ENCODE peak calls at places on chromosomes 5 and 9, in nine cellular contexts. H, S, O, W, I, Y, N, A and M are unnamed samples.

GRCh38 chr5:38931731-38932130 is 85.9 kb downstream of the OSMR start:
- DNase-seq in S (no peak), H (no peak), O (no peak), N (no peak), Y (no peak), I (no peak), W (no peak), A (no peak), M (no peak)

GRCh38 chr9:117691367-117691766 is 12.8 kb upstream of the TLR4 start:
- DNase-seq in Y (no peak), W (no peak), O (peak), S (no peak), I (no peak), H (no peak), N (no peak), A (no peak), M (no peak)

GRCh38 chr9:128731093-128731492 is 7.2 kb upstream of the ZDHHC12 start:
- DNase-seq in Y (no peak), N (no peak), O (no peak), A (no peak), I (no peak), W (no peak), H (no peak), S (no peak), M (no peak)

GRCh38 chr5:14790220-14790619 is 81.4 kb downstream of the ANKH start:
- DNase-seq in Y (no peak), O (no peak), I (no peak), H (no peak), W (no peak), S (no peak), A (no peak), N (no peak), M (no peak)

GRCh38 chr5:18900644-18901043 is 1087.4 kb downstream of the CDH18 start:
- DNase-seq in H (no peak), Y (no peak), W (no peak), S (no peak), A (no peak), N (no peak), I (no peak), O (no peak), M (no peak)

GRCh38 chr5:172559004-172559932 is 81.8 kb upstream of the NEURL1B start:
- DNase-seq in I (no peak), N (no peak), A (no peak), Y (no peak), H (no peak), S (no peak), O (peak), W (peak), M (no peak)

GRCh38 chr5:126912607-126913006 is 117.8 kb downstream of the MARCHF3 start:
- DNase-seq in I (no peak), A (no peak), O (no peak), S (no peak), W (no peak), Y (no peak), H (no peak), N (no peak), M (no peak)

GRCh38 chr9:108316066-108316465 is 539.7 kb downstream of the ACTL7B start:
- DNase-seq in S (no peak), W (no peak), N (no peak), O (no peak), H (no peak), A (no peak), Y (no peak), I (no peak), M (no peak)

GRCh38 chr5:87243161-87243877 is 24.4 kb upstream of the RASA1 start:
- DNase-seq in O (peak), I (no peak), A (no peak), N (no peak), S (no peak), W (peak), H (no peak), Y (no peak), M (no peak)

GRCh38 chr5:10124287-10124686 is 125.4 kb downstream of the ATPSCKMT start:
- DNase-seq in S (no peak), W (no peak), I (no peak), Y (no peak), O (no peak), N (no peak), A (no peak), H (no peak), M (no peak)

GRCh38 chr9:88184986-88185385 is 46.7 kb upstream of the SPATA31C2 start:
- DNase-seq in S (no peak), A (no peak), W (no peak), N (no peak), Y (no peak), O (no peak), H (no peak), I (no peak), M (no peak)

GRCh38 chr5:179244051-179244450 is 101.2 kb downstream of the ADAMTS2 start:
- DNase-seq in S (no peak), N (no peak), O (no peak), A (no peak), H (no peak), I (no peak), W (no peak), Y (no peak), M (no peak)

GRCh38 chr9:6512085-6512657 is 99.2 kb downstream of the UHRF2 start:
- DNase-seq in N (no peak), O (no peak), Y (no peak), H (no peak), A (no peak), I (no peak), W (no peak), S (no peak), M (no peak)

GRCh38 chr5:38598994-38599611 is 42.7 kb upstream of the LIFR start:
- DNase-seq in W (peak), I (no peak), N (no peak), H (no peak), A (no peak), O (peak), Y (no peak), S (no peak), M (no peak)

GRCh38 chr5:128271859-128272446 is 188.4 kb downstream of the SLC12A2 start:
- DNase-seq in A (no peak), Y (no peak), O (peak), I (no peak), H (no peak), W (peak), S (no peak), N (no peak), M (no peak)

GRCh38 chr5:113574417-113574816 is 60.9 kb downstream of the YTHDC2 start:
- DNase-seq in Y (no peak), H (no peak), S (no peak), N (no peak), A (no peak), W (peak), O (peak), I (no peak), M (no peak)

GRCh38 chr5:51657340-51658240 is 274.3 kb downstream of the ISL1 start:
- DNase-seq in I (no peak), A (no peak), H (no peak), N (no peak), Y (no peak), S (no peak), W (peak), O (peak), M (no peak)

GRCh38 chr9:122053951-122054350 is 39.2 kb downstream of the TTLL11 start:
- DNase-seq in W (no peak), N (no peak), O (no peak), S (no peak), H (no peak), Y (no peak), I (no peak), A (no peak), M (no peak)

GRCh38 chr9:4339783-4340335 is 40.0 kb upstream of the GLIS3 start:
- DNase-seq in W (no peak), S (no peak), N (no peak), O (no peak), A (no peak), Y (no peak), I (no peak), H (no peak), M (no peak)

GRCh38 chr9:29211681-29212589 is 1638.7 kb upstream of the C9orf72 start:
- DNase-seq in S (peak), W (no peak), H (peak), O (peak), I (peak), N (peak), Y (peak), A (peak), M (no peak)